ENCODE peak calls at places on chromosomes 12 and 14, in six cellular contexts. One of them, this sample, is unnamed.

GRCh38 chr14:90383731-90384542 is 12.9 kb upstream of the CALM1 start:
- DNase-seq in AG10803: peak; percentile 53
- DNase-seq in dorsolateral prefrontal cortex: peak; percentile 46
- DNase-seq in ascending aorta: peak; percentile 76
- DNase-seq in fibroblast of villous mesenchyme: peak; percentile 74
- DNase-seq in psoas muscle: peak; percentile 81
- DNase-seq in this sample: no peak

GRCh38 chr12:4214912-4215861 is 58.4 kb upstream of the CCND2 start:
- DNase-seq in AG10803: no peak
- DNase-seq in dorsolateral prefrontal cortex: no peak
- DNase-seq in ascending aorta: peak; percentile 80
- DNase-seq in fibroblast of villous mesenchyme: peak; percentile 4
- DNase-seq in psoas muscle: peak; percentile 79
- DNase-seq in this sample: no peak

GRCh38 chr14:32560213-32560857 is 231.2 kb downstream of the AKAP6 start:
- DNase-seq in AG10803: peak; percentile 93
- DNase-seq in dorsolateral prefrontal cortex: no peak
- DNase-seq in ascending aorta: peak; percentile 72
- DNase-seq in fibroblast of villous mesenchyme: peak; percentile 84
- DNase-seq in psoas muscle: no peak
- DNase-seq in this sample: no peak

GRCh38 chr12:93766802-93767523 is 89.8 kb downstream of the CRADD start:
- DNase-seq in AG10803: peak; percentile 79
- DNase-seq in dorsolateral prefrontal cortex: no peak
- DNase-seq in ascending aorta: peak; percentile 72
- DNase-seq in fibroblast of villous mesenchyme: peak; percentile 78
- DNase-seq in psoas muscle: no peak
- DNase-seq in this sample: no peak

GRCh38 chr14:71143391-71144290 is 236.4 kb downstream of the PCNX1 start:
- DNase-seq in AG10803: peak; percentile 80
- DNase-seq in dorsolateral prefrontal cortex: no peak
- DNase-seq in ascending aorta: no peak
- DNase-seq in fibroblast of villous mesenchyme: peak; percentile 76
- DNase-seq in psoas muscle: no peak
- DNase-seq in this sample: no peak

GRCh38 chr12:109459247-109459646 is 17.9 kb downstream of the KCTD10 start:
- DNase-seq in AG10803: no peak
- DNase-seq in dorsolateral prefrontal cortex: no peak
- DNase-seq in ascending aorta: peak; percentile 59
- DNase-seq in fibroblast of villous mesenchyme: peak; percentile 45
- DNase-seq in psoas muscle: no peak
- DNase-seq in this sample: no peak

GRCh38 chr12:124704619-124705018 is 137.2 kb upstream of the NCOR2 start:
- DNase-seq in AG10803: no peak
- DNase-seq in dorsolateral prefrontal cortex: no peak
- DNase-seq in ascending aorta: no peak
- DNase-seq in fibroblast of villous mesenchyme: no peak
- DNase-seq in psoas muscle: no peak
- DNase-seq in this sample: no peak

GRCh38 chr12:21346542-21347205 is 12.0 kb upstream of the SLCO1A2 start:
- DNase-seq in AG10803: no peak
- DNase-seq in dorsolateral prefrontal cortex: no peak
- DNase-seq in ascending aorta: no peak
- DNase-seq in fibroblast of villous mesenchyme: no peak
- DNase-seq in psoas muscle: no peak
- DNase-seq in this sample: no peak

GRCh38 chr12:50635356-50635755 is 128.5 kb upstream of the ATF1 start:
- DNase-seq in AG10803: no peak
- DNase-seq in dorsolateral prefrontal cortex: no peak
- DNase-seq in ascending aorta: no peak
- DNase-seq in fibroblast of villous mesenchyme: no peak
- DNase-seq in psoas muscle: no peak
- DNase-seq in this sample: no peak

GRCh38 chr12:87661770-87662402 is 367.3 kb downstream of the C12orf50 start:
- DNase-seq in AG10803: no peak
- DNase-seq in dorsolateral prefrontal cortex: no peak
- DNase-seq in ascending aorta: no peak
- DNase-seq in fibroblast of villous mesenchyme: peak; percentile 11
- DNase-seq in psoas muscle: no peak
- DNase-seq in this sample: no peak

GRCh38 chr12:127355061-127355820 is 911.7 kb upstream of the TMEM132C start:
- DNase-seq in AG10803: peak; percentile 28
- DNase-seq in dorsolateral prefrontal cortex: no peak
- DNase-seq in ascending aorta: no peak
- DNase-seq in fibroblast of villous mesenchyme: no peak
- DNase-seq in psoas muscle: no peak
- DNase-seq in this sample: no peak

GRCh38 chr12:25701290-25701689 is 148.2 kb upstream of the LMNTD1 start:
- DNase-seq in AG10803: peak; percentile 41
- DNase-seq in dorsolateral prefrontal cortex: no peak
- DNase-seq in ascending aorta: no peak
- DNase-seq in fibroblast of villous mesenchyme: peak; percentile 56
- DNase-seq in psoas muscle: no peak
- DNase-seq in this sample: no peak

GRCh38 chr12:106999444-106999843 is 12.5 kb upstream of the MTERF2 start:
- DNase-seq in AG10803: peak; percentile 54
- DNase-seq in dorsolateral prefrontal cortex: no peak
- DNase-seq in ascending aorta: no peak
- DNase-seq in fibroblast of villous mesenchyme: no peak
- DNase-seq in psoas muscle: peak; percentile 61
- DNase-seq in this sample: no peak

GRCh38 chr12:103969391-103969790 is 3.7 kb downstream of the TDG start:
- DNase-seq in AG10803: peak; percentile 44
- DNase-seq in dorsolateral prefrontal cortex: no peak
- DNase-seq in ascending aorta: no peak
- DNase-seq in fibroblast of villous mesenchyme: no peak
- DNase-seq in psoas muscle: no peak
- DNase-seq in this sample: no peak

GRCh38 chr14:57609313-57609712 is 115.7 kb upstream of the CCDC198 start:
- DNase-seq in AG10803: no peak
- DNase-seq in dorsolateral prefrontal cortex: no peak
- DNase-seq in ascending aorta: no peak
- DNase-seq in fibroblast of villous mesenchyme: no peak
- DNase-seq in psoas muscle: no peak
- DNase-seq in this sample: no peak

GRCh38 chr12:124754949-124755800 is 108.5 kb downstream of the SCARB1 start:
- DNase-seq in AG10803: peak; percentile 95
- DNase-seq in dorsolateral prefrontal cortex: peak; percentile 77
- DNase-seq in ascending aorta: peak; percentile 89
- DNase-seq in fibroblast of villous mesenchyme: peak; percentile 98
- DNase-seq in psoas muscle: peak; percentile 92
- DNase-seq in this sample: peak; percentile 78

GRCh38 chr12:45200497-45201043 is 15.3 kb upstream of the ANO6 start:
- DNase-seq in AG10803: peak; percentile 39
- DNase-seq in dorsolateral prefrontal cortex: no peak
- DNase-seq in ascending aorta: no peak
- DNase-seq in fibroblast of villous mesenchyme: peak; percentile 72
- DNase-seq in psoas muscle: no peak
- DNase-seq in this sample: no peak

GRCh38 chr12:114812858-114813761 is 129.1 kb upstream of the TBX3 start:
- DNase-seq in AG10803: no peak
- DNase-seq in dorsolateral prefrontal cortex: no peak
- DNase-seq in ascending aorta: no peak
- DNase-seq in fibroblast of villous mesenchyme: peak; percentile 76
- DNase-seq in psoas muscle: no peak
- DNase-seq in this sample: no peak

GRCh38 chr14:35368993-35369392 is 35.6 kb downstream of the NFKBIA start:
- DNase-seq in AG10803: no peak
- DNase-seq in dorsolateral prefrontal cortex: no peak
- DNase-seq in ascending aorta: no peak
- DNase-seq in fibroblast of villous mesenchyme: no peak
- DNase-seq in psoas muscle: peak; percentile 51
- DNase-seq in this sample: no peak

GRCh38 chr14:69232388-69232787 is 27.6 kb upstream of the GALNT16 start:
- DNase-seq in AG10803: no peak
- DNase-seq in dorsolateral prefrontal cortex: no peak
- DNase-seq in ascending aorta: no peak
- DNase-seq in fibroblast of villous mesenchyme: no peak
- DNase-seq in psoas muscle: no peak
- DNase-seq in this sample: no peak

GRCh38 chr12:7157391-7157790 is 27.2 kb downstream of the CLSTN3 start:
- DNase-seq in AG10803: no peak
- DNase-seq in dorsolateral prefrontal cortex: no peak
- DNase-seq in ascending aorta: no peak
- DNase-seq in fibroblast of villous mesenchyme: no peak
- DNase-seq in psoas muscle: no peak
- DNase-seq in this sample: no peak

GRCh38 chr12:6903712-6904111 is 910 bp upstream of the LRRC23 start:
- DNase-seq in AG10803: no peak
- DNase-seq in dorsolateral prefrontal cortex: no peak
- DNase-seq in ascending aorta: no peak
- DNase-seq in fibroblast of villous mesenchyme: no peak
- DNase-seq in psoas muscle: no peak
- DNase-seq in this sample: no peak

GRCh38 chr14:63543826-63544320 is 696 bp upstream of the PPP2R5E start:
- DNase-seq in AG10803: no peak
- DNase-seq in dorsolateral prefrontal cortex: no peak
- DNase-seq in ascending aorta: no peak
- DNase-seq in fibroblast of villous mesenchyme: no peak
- DNase-seq in psoas muscle: no peak
- DNase-seq in this sample: no peak

GRCh38 chr12:110590059-110590458 is 6.9 kb upstream of the PPTC7 start:
- DNase-seq in AG10803: no peak
- DNase-seq in dorsolateral prefrontal cortex: no peak
- DNase-seq in ascending aorta: no peak
- DNase-seq in fibroblast of villous mesenchyme: no peak
- DNase-seq in psoas muscle: no peak
- DNase-seq in this sample: no peak

GRCh38 chr12:34398706-34399630 is 376.7 kb downstream of the ALG10 start:
- DNase-seq in AG10803: no peak
- DNase-seq in dorsolateral prefrontal cortex: peak; percentile 5
- DNase-seq in ascending aorta: peak; percentile 54
- DNase-seq in fibroblast of villous mesenchyme: no peak
- DNase-seq in psoas muscle: peak; percentile 14
- DNase-seq in this sample: no peak

DNA sequence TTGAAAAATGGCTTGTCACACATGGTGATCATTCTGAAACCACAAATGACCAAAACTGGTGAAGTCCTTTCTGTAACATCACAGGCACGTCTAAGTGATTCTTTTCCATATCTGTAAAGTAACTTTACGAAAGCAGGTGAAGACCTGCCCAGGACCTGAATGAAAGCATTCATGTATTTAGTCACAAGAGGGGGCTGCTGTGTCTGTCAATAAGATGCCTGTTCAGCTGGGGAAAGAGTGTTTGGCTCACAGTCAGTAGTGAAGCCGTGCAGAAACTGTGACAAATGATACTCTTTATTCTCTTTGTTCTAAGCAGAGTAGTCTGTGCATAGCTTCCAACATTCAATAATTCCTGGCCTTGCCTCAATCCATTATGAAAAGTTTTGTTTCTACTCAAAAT is 373.5 kb upstream of the OR4E1 start:
- DNase-seq in AG10803: no peak
- DNase-seq in dorsolateral prefrontal cortex: no peak
- DNase-seq in ascending aorta: no peak
- DNase-seq in fibroblast of villous mesenchyme: no peak
- DNase-seq in psoas muscle: no peak
- DNase-seq in this sample: no peak
- TF ChIP-seq CTCF in AG10803: no peak
- TF ChIP-seq CTCF in dorsolateral prefrontal cortex: peak; percentile 37
- TF ChIP-seq CTCF in ascending aorta: no peak
- TF ChIP-seq CTCF in fibroblast of villous mesenchyme: no peak
- TF ChIP-seq CTCF in psoas muscle: no peak
- TF ChIP-seq CTCF in this sample: peak; percentile 1

GRCh38 chr14:74945852-74946658 is 9.3 kb downstream of the PGF start:
- DNase-seq in AG10803: peak; percentile 53
- DNase-seq in dorsolateral prefrontal cortex: peak; percentile 63
- DNase-seq in ascending aorta: peak; percentile 89
- DNase-seq in fibroblast of villous mesenchyme: peak; percentile 62
- DNase-seq in psoas muscle: peak; percentile 85
- DNase-seq in this sample: peak; percentile 93
- TF ChIP-seq CTCF in AG10803: peak; percentile 92
- TF ChIP-seq CTCF in dorsolateral prefrontal cortex: peak; percentile 92
- TF ChIP-seq CTCF in ascending aorta: peak; percentile 95
- TF ChIP-seq CTCF in fibroblast of villous mesenchyme: peak; percentile 98
- TF ChIP-seq CTCF in psoas muscle: peak; percentile 89
- TF ChIP-seq CTCF in this sample: peak; percentile 96

DNA sequence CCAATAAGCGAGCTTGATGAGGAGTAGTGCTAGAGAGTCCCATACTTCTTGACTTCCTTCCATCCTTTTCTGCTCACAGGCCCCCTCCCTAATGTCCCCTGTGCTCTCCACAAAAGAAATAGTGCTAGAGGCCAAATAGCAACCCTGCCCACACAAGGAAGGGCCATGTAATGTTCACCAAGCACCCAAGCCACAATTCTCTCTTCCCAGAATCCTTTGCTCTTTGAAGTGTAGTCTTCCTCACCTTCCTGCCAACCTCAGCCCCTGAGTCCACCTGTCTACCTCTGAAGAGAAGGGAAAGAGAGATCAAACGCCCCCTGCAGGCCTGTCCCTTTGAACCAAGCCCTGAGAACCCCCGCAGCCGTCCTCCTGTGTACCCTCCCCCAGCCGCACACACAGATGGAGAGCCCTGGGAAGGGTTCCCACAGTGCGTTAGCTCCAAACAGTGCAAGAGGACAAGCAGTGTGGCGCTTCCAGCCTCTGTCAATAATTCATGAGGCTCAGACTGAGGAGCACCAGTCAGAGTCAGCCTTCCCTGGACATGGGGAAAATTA is 1.9 kb upstream of the DHRS4 start:
- DNase-seq in AG10803: no peak
- DNase-seq in dorsolateral prefrontal cortex: no peak
- DNase-seq in ascending aorta: no peak
- DNase-seq in fibroblast of villous mesenchyme: no peak
- DNase-seq in psoas muscle: no peak
- DNase-seq in this sample: no peak
- TF ChIP-seq CTCF in AG10803: peak; percentile 3
- TF ChIP-seq CTCF in dorsolateral prefrontal cortex: no peak
- TF ChIP-seq CTCF in ascending aorta: no peak
- TF ChIP-seq CTCF in fibroblast of villous mesenchyme: no peak
- TF ChIP-seq CTCF in psoas muscle: no peak
- TF ChIP-seq CTCF in this sample: no peak

DNA sequence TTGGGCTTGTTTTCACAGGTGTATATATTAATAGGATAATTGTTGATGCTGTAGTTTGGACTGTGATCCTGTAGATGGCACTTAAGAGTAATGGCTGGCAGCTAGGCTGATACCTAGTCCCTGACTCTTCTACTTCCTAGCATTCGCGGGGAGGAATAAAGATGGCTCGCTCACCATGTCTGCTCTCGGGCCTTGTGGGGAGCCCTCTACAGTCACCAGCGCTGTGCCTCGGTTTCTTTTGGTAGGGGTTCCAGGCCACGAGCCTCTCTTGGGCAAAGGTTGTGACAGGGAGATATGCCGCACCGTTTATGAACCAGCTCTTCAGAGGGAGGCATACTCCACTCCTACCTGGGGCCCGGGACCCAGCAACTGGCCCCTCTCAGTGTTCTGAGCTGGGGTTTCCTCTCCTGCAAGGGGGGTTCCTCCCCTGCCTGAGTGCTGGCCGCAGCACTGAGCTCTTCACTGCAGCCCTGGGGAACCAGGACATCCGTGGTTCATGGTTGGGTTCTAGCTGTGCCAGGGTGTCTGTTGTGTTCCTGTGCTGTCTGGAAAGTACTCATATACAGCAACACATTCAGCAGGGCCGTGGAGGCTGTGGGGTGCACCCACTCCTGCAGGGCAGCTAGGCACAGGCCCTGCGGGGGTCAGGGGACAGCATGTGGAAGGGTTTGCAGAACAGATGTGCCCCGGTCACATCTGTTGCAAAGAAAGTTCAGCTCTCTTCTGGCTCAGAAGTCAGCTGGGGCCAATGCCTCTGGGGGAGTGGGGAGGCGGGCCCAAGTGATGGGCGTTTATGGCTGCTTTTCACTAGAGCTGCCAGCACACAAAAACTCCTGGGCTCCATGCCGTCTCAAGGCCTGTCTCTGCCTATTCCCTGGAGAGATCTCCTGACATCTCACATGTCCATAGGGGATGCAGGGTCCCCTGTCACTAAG is 147.9 kb downstream of the PPFIA2 start:
- DNase-seq in AG10803: no peak
- DNase-seq in dorsolateral prefrontal cortex: no peak
- DNase-seq in ascending aorta: no peak
- DNase-seq in fibroblast of villous mesenchyme: peak; percentile 1
- DNase-seq in psoas muscle: no peak
- DNase-seq in this sample: no peak
- TF ChIP-seq CTCF in AG10803: peak; percentile 40
- TF ChIP-seq CTCF in dorsolateral prefrontal cortex: no peak
- TF ChIP-seq CTCF in ascending aorta: no peak
- TF ChIP-seq CTCF in fibroblast of villous mesenchyme: peak; percentile 33
- TF ChIP-seq CTCF in psoas muscle: peak; percentile 6
- TF ChIP-seq CTCF in this sample: peak; percentile 52